ENCODE peak calls at places on chromosomes 5 and 9, in eight cellular contexts. V, U, F, Z, J, O, N and E are unnamed samples.

GRCh38 chr9:13140843-13141592 is 138.5 kb downstream of the MPDZ start:
- DNase-seq in V (no peak), U (no peak), F (no peak), Z (no peak), J (no peak), O (no peak), N (no peak), E (no peak)

GRCh38 chr5:115758356-115758755 is 58.1 kb downstream of the CDO1 start:
- DNase-seq in V (no peak), U (no peak), F (no peak), Z (no peak), J (no peak), O (peak), N (no peak), E (no peak)

GRCh38 chr9:120402741-120403542 is 177.0 kb downstream of the CDK5RAP2 start:
- DNase-seq in V (no peak), U (no peak), F (no peak), Z (peak), J (no peak), O (peak), N (no peak), E (no peak)

GRCh38 chr5:54186108-54186507 is 124.3 kb downstream of the ARL15 start:
- DNase-seq in V (no peak), U (no peak), F (no peak), Z (no peak), J (no peak), O (no peak), N (no peak), E (no peak)

GRCh38 chr9:87375397-87376073 is 122.1 kb upstream of the DAPK1 start:
- DNase-seq in V (peak), U (no peak), F (no peak), Z (peak), J (no peak), O (no peak), N (no peak), E (no peak)

GRCh38 chr9:38284039-38284767 is 108.3 kb upstream of the ALDH1B1 start:
- DNase-seq in V (no peak), U (no peak), F (no peak), Z (no peak), J (no peak), O (no peak), N (no peak), E (no peak)

GRCh38 chr9:3732077-3733038 is 206.6 kb upstream of the RFX3 start:
- DNase-seq in V (peak), U (no peak), F (no peak), Z (peak), J (no peak), O (peak), N (no peak), E (peak)

GRCh38 chr5:159877894-159878448 is 38.3 kb upstream of the ADRA1B start:
- DNase-seq in V (peak), U (no peak), F (no peak), Z (no peak), J (peak), O (no peak), N (no peak), E (no peak)

GRCh38 chr9:113187935-113188595 is 33.0 kb downstream of the FKBP15 start:
- DNase-seq in V (no peak), U (no peak), F (no peak), Z (peak), J (peak), O (no peak), N (no peak), E (no peak)

GRCh38 chr9:34547960-34548603 is 25.3 kb upstream of the ENHO start:
- DNase-seq in V (peak), U (no peak), F (peak), Z (peak), J (peak), O (peak), N (peak), E (peak)

GRCh38 chr5:163569284-163569683 is 63.9 kb downstream of the MAT2B start:
- DNase-seq in V (no peak), U (no peak), F (no peak), Z (no peak), J (no peak), O (no peak), N (no peak), E (no peak)